ENCODE peak calls at places on chromosomes 5 and 9, in ten cellular contexts. H, L, S, O, F, Q, D, Z, C and N are unnamed samples.
A peak's percentile ranks its signal among the peaks of the same experiment; 100 is the strongest.

GRCh38 chr5:159917919-159918487 is 1.7 kb downstream of the ADRA1B start:
- DNase-seq in H (no peak), L (peak; percentile 37), S (no peak), O (peak; percentile 80), F (no peak), Q (no peak), D (no peak), Z (no peak), C (no peak), N (no peak)

GRCh38 chr5:100838048-100838473 is 65.0 kb downstream of the ST8SIA4 start:
- DNase-seq in H (peak; percentile 52), L (no peak), S (no peak), O (no peak), F (no peak), Q (no peak), D (no peak), Z (no peak), C (no peak), N (no peak)

GRCh38 chr9:27499481-27499880 is 24.6 kb upstream of the IFNK start:
- DNase-seq in H (peak; percentile 81), L (peak; percentile 47), S (peak; percentile 31), O (peak; percentile 1), F (no peak), Q (no peak), D (no peak), Z (no peak), C (no peak), N (no peak)

GRCh38 chr9:100856238-100856637 is 172.3 kb upstream of the PLPPR1 start:
- DNase-seq in H (no peak), L (no peak), S (no peak), O (no peak), F (no peak), Q (no peak), D (no peak), Z (no peak), C (no peak), N (no peak)

GRCh38 chr5:77842247-77842646 is 66.1 kb upstream of the TBCA start:
- DNase-seq in H (no peak), L (no peak), S (no peak), O (no peak), F (no peak), Q (no peak), D (no peak), Z (peak; percentile 42), C (no peak), N (no peak)

GRCh38 chr9:78212868-78213267 is 23.0 kb upstream of the CEP78 start:
- DNase-seq in H (no peak), L (no peak), S (no peak), O (no peak), F (no peak), Q (no peak), D (no peak), Z (no peak), C (no peak), N (no peak)

GRCh38 chr5:165201364-165202143 is 1696.1 kb downstream of the MAT2B start:
- DNase-seq in H (no peak), L (no peak), S (no peak), O (no peak), F (no peak), Q (no peak), D (no peak), Z (no peak), C (no peak), N (no peak)

GRCh38 chr9:928363-929042 is 48.0 kb upstream of the DMRT3 start:
- DNase-seq in H (peak; percentile 2), L (peak; percentile 48), S (no peak), O (peak; percentile 59), F (no peak), Q (peak; percentile 60), D (no peak), Z (no peak), C (no peak), N (peak; percentile 76)

GRCh38 chr5:127001621-127002296 is 28.6 kb downstream of the MARCHF3 start:
- DNase-seq in H (peak; percentile 63), L (peak; percentile 13), S (peak; percentile 63), O (peak; percentile 97), F (no peak), Q (no peak), D (no peak), Z (peak; percentile 61), C (no peak), N (no peak)

GRCh38 chr9:131732636-131733340 is 7.1 kb downstream of the RAPGEF1 start:
- DNase-seq in H (no peak), L (no peak), S (no peak), O (no peak), F (no peak), Q (no peak), D (no peak), Z (no peak), C (no peak), N (no peak)

GRCh38 chr9:113616716-113617496 is 153.4 kb downstream of the RGS3 start:
- DNase-seq in H (no peak), L (no peak), S (no peak), O (no peak), F (no peak), Q (no peak), D (no peak), Z (no peak), C (no peak), N (no peak)

GRCh38 chr9:130882696-130883225 is 13.9 kb downstream of the QRFP start:
- DNase-seq in H (no peak), L (no peak), S (no peak), O (no peak), F (no peak), Q (no peak), D (no peak), Z (no peak), C (no peak), N (no peak)

GRCh38 chr9:4226331-4227250 is 73.3 kb downstream of the GLIS3 start:
- DNase-seq in H (no peak), L (peak; percentile 64), S (no peak), O (no peak), F (no peak), Q (no peak), D (no peak), Z (no peak), C (no peak), N (no peak)

GRCh38 chr5:106121972-106122605 is 1548.6 kb downstream of the EFNA5 start:
- DNase-seq in H (no peak), L (peak; percentile 26), S (peak; percentile 17), O (no peak), F (no peak), Q (peak; percentile 69), D (no peak), Z (no peak), C (no peak), N (peak; percentile 13)

GRCh38 chr5:134004626-134005414 is at the start of gene VDAC1:
- DNase-seq in H (peak; percentile 82), L (peak; percentile 88), S (peak; percentile 81), O (peak; percentile 75), F (peak; percentile 73), Q (peak; percentile 95), D (peak; percentile 84), Z (peak; percentile 75), C (peak; percentile 88), N (peak; percentile 84)

GRCh38 chr5:677131-678101 is 15.7 kb downstream of the TPPP start:
- DNase-seq in H (no peak), L (no peak), S (no peak), O (no peak), F (no peak), Q (peak; percentile 34), D (peak; percentile 7), Z (no peak), C (peak; percentile 23), N (no peak)

GRCh38 chr5:151092750-151093149 is 11.9 kb upstream of the TNIP1 start:
- DNase-seq in H (peak; percentile 55), L (no peak), S (no peak), O (peak; percentile 79), F (no peak), Q (no peak), D (no peak), Z (peak; percentile 62), C (no peak), N (no peak)

GRCh38 chr5:113034182-113034773 is 57.7 kb downstream of the DCP2 start:
- DNase-seq in H (no peak), L (no peak), S (no peak), O (no peak), F (no peak), Q (no peak), D (no peak), Z (peak; percentile 71), C (peak; percentile 53), N (no peak)

GRCh38 chr9:130095872-130096271 is 42.2 kb downstream of the GPR107 start:
- DNase-seq in H (no peak), L (no peak), S (no peak), O (no peak), F (no peak), Q (no peak), D (no peak), Z (no peak), C (no peak), N (no peak)

GRCh38 chr5:177427919-177428573 is 1.6 kb downstream of the GRK6 start:
- DNase-seq in H (no peak), L (no peak), S (no peak), O (no peak), F (no peak), Q (no peak), D (no peak), Z (no peak), C (no peak), N (no peak)

GRCh38 chr5:157180374-157181264 is at the start of gene ITK:
- DNase-seq in H (no peak), L (no peak), S (no peak), O (no peak), F (no peak), Q (no peak), D (no peak), Z (no peak), C (no peak), N (no peak)

GRCh38 chr5:14739538-14739937 is 75.0 kb downstream of the OTULIN start:
- DNase-seq in H (peak; percentile 91), L (no peak), S (peak; percentile 66), O (no peak), F (no peak), Q (no peak), D (no peak), Z (no peak), C (peak; percentile 47), N (no peak)

GRCh38 chr5:939368-939767 is 46.7 kb downstream of the TRIP13 start:
- DNase-seq in H (no peak), L (no peak), S (no peak), O (no peak), F (no peak), Q (no peak), D (no peak), Z (no peak), C (no peak), N (no peak)

GRCh38 chr9:22103650-22104575 is 94.8 kb upstream of the CDKN2B start:
- DNase-seq in H (no peak), L (no peak), S (no peak), O (peak; percentile 68), F (no peak), Q (no peak), D (no peak), Z (peak; percentile 59), C (no peak), N (peak; percentile 53)

GRCh38 chr9:91734371-91734981 is 215.6 kb downstream of the ROR2 start:
- DNase-seq in H (peak; percentile 48), L (peak; percentile 46), S (peak; percentile 79), O (peak; percentile 41), F (peak; percentile 27), Q (peak; percentile 73), D (peak; percentile 73), Z (no peak), C (peak; percentile 81), N (peak; percentile 73)

GRCh38 chr9:124267271-124267807 is 9.6 kb downstream of the NEK6 start:
- DNase-seq in H (peak; percentile 92), L (peak; percentile 79), S (peak; percentile 52), O (no peak), F (no peak), Q (no peak), D (no peak), Z (no peak), C (no peak), N (no peak)

GRCh38 chr5:148805323-148806290 is 20.8 kb upstream of the ADRB2 start:
- DNase-seq in H (peak; percentile 84), L (no peak), S (peak; percentile 43), O (peak; percentile 63), F (no peak), Q (no peak), D (peak; percentile 66), Z (no peak), C (peak; percentile 35), N (peak; percentile 48)

GRCh38 chr5:139664727-139665351 is 16.7 kb downstream of the CXXC5 start:
- DNase-seq in H (no peak), L (no peak), S (no peak), O (no peak), F (peak; percentile 34), Q (peak; percentile 85), D (peak; percentile 44), Z (no peak), C (no peak), N (no peak)